ENCODE peak calls at places on chromosomes 3 and 15, in seven cellular contexts. O, X, M, C, D, J and S are unnamed samples.

GRCh38 chr15:69673236-69673881 is 220.7 kb downstream of the RPLP1 start:
- DNase-seq in O (no peak), X (no peak), M (no peak), C (no peak), D (no peak), J (no peak), S (no peak)

GRCh38 chr3:186220365-186220764 is 111.5 kb upstream of the ETV5 start:
- DNase-seq in O (no peak), X (no peak), M (no peak), C (no peak), D (no peak), J (no peak), S (no peak)

GRCh38 chr3:180036678-180037455 is at the start of gene PEX5L:
- DNase-seq in O (no peak), X (peak), M (peak), C (peak), D (peak), J (no peak), S (peak)

GRCh38 chr3:50147861-50148260 is 7.3 kb upstream of the SEMA3F start:
- DNase-seq in O (no peak), X (peak), M (no peak), C (no peak), D (no peak), J (no peak), S (no peak)

GRCh38 chr3:31505353-31506048 is 27.2 kb upstream of the STT3B start:
- DNase-seq in O (no peak), X (no peak), M (no peak), C (no peak), D (no peak), J (no peak), S (no peak)

GRCh38 chr15:77474987-77475385 is 54.3 kb downstream of the HMG20A start:
- DNase-seq in O (no peak), X (peak), M (no peak), C (no peak), D (no peak), J (no peak), S (no peak)

GRCh38 chr15:80480171-80480811 is 76.1 kb downstream of the ARNT2 start:
- DNase-seq in O (no peak), X (no peak), M (no peak), C (no peak), D (no peak), J (no peak), S (no peak)

GRCh38 chr3:141019244-141019643 is 31.9 kb upstream of the SPSB4 start:
- DNase-seq in O (no peak), X (no peak), M (no peak), C (no peak), D (no peak), J (no peak), S (no peak)

GRCh38 chr3:171419457-171419856 is 40.7 kb downstream of the TNIK start:
- DNase-seq in O (no peak), X (no peak), M (no peak), C (no peak), D (no peak), J (no peak), S (no peak)

GRCh38 chr15:72197460-72198409 is at the start of gene GRAMD2A:
- DNase-seq in O (peak), X (peak), M (peak), C (peak), D (no peak), J (no peak), S (peak)

GRCh38 chr15:82910721-82911120 is 41.8 kb downstream of the HOMER2 start:
- DNase-seq in O (no peak), X (no peak), M (no peak), C (no peak), D (no peak), J (no peak), S (no peak)

GRCh38 chr15:35439291-35439690 is 106.7 kb downstream of the DPH6 start:
- DNase-seq in O (no peak), X (no peak), M (no peak), C (no peak), D (no peak), J (peak), S (no peak)

GRCh38 chr15:49154359-49154758 is 1.0 kb downstream of the COPS2 start:
- DNase-seq in O (no peak), X (no peak), M (no peak), C (no peak), D (no peak), J (no peak), S (no peak)

GRCh38 chr15:76994971-76995945 is at the start of gene PSTPIP1:
- DNase-seq in O (no peak), X (no peak), M (no peak), C (peak), D (peak), J (no peak), S (peak)

GRCh38 chr15:78149805-78150751 is 916 bp downstream of the IDH3A start:
- DNase-seq in O (no peak), X (peak), M (peak), C (no peak), D (no peak), J (no peak), S (no peak)

GRCh38 chr15:41494922-41495735 is 1.5 kb downstream of the ITPKA start:
- DNase-seq in O (no peak), X (peak), M (no peak), C (peak), D (no peak), J (no peak), S (no peak)

GRCh38 chr15:51782357-51782896 is 31.0 kb downstream of the TMOD2 start:
- DNase-seq in O (no peak), X (peak), M (peak), C (no peak), D (no peak), J (no peak), S (no peak)